ENCODE peak calls at places on chromosome 5, in ten cellular contexts. B is stomach, N is tibial artery, K is Calu3, A is cardiac fibroblast, P is GM10248, O is transverse colon, Q is dorsolateral prefrontal cortex, Y is progenitor cell of endocrine pancreas, G is WERI-Rb-1. D is an unnamed sample.

GRCh38 chr5:180291234-180291940 is 496 bp downstream of the MAPK9 start:
- DNase-seq in N (no peak), B (peak; percentile 27), G (peak; percentile 8), Q (no peak), P (peak; percentile 60), Y (peak; percentile 37), A (no peak), K (peak; percentile 53), O (peak; percentile 26), D (no peak)

GRCh38 chr5:149474198-149474597 is 77.0 kb downstream of the CSNK1A1 start:
- DNase-seq in K (peak; percentile 79), P (no peak), Y (no peak), O (peak; percentile 64), N (peak; percentile 59), G (no peak), B (peak; percentile 60), A (no peak), Q (no peak), D (no peak)

GRCh38 chr5:64861281-64861680 is 92.6 kb downstream of the CWC27 start:
- DNase-seq in A (peak; percentile 41), P (no peak), G (no peak), K (no peak), Y (no peak), O (no peak), B (no peak), N (no peak), Q (no peak), D (no peak)

GRCh38 chr5:73311291-73312110 is 137.1 kb downstream of the FOXD1 start:
- DNase-seq in N (peak; percentile 68), A (peak; percentile 90), Q (no peak), P (no peak), B (no peak), G (peak; percentile 23), O (no peak), K (peak; percentile 32), Y (no peak), D (no peak)

GRCh38 chr5:82296929-82297328 is 18.8 kb upstream of the RPS23 start:
- DNase-seq in Q (no peak), P (no peak), N (no peak), A (no peak), B (no peak), K (no peak), G (no peak), Y (no peak), O (no peak), D (no peak)

GRCh38 chr5:96256795-96257470 is 176.1 kb downstream of the PCSK1 start:
- DNase-seq in B (no peak), Q (no peak), P (no peak), A (peak; percentile 93), Y (no peak), G (peak; percentile 66), N (no peak), K (no peak), O (peak; percentile 31), D (no peak)

GRCh38 chr5:149723374-149723773 is 6.7 kb upstream of the PPARGC1B start:
- DNase-seq in G (no peak), O (no peak), B (no peak), K (no peak), Y (no peak), P (no peak), A (no peak), N (no peak), Q (no peak), D (no peak)

GRCh38 chr5:170225326-170226137 is 7.3 kb upstream of the C5orf58 start:
- DNase-seq in Y (peak; percentile 55), P (peak; percentile 71), N (peak; percentile 83), K (peak; percentile 83), B (peak; percentile 74), Q (peak; percentile 63), A (peak; percentile 72), G (peak; percentile 42), O (peak; percentile 65), D (peak; percentile 20)

GRCh38 chr5:97062046-97062445 is 80.4 kb downstream of the LIX1 start:
- DNase-seq in N (no peak), B (no peak), K (no peak), O (no peak), Q (no peak), P (no peak), G (no peak), Y (no peak), A (no peak), D (no peak)

GRCh38 chr5:132012385-132013005 is 1.0 kb upstream of the ACSL6 start:
- DNase-seq in G (peak; percentile 4), A (peak; percentile 66), O (peak; percentile 7), K (no peak), P (no peak), N (peak; percentile 61), Y (peak; percentile 84), Q (no peak), B (peak; percentile 24), D (peak; percentile 14)

GRCh38 chr5:103037673-103038455 is 82.1 kb downstream of the GIN1 start:
- DNase-seq in P (no peak), Q (no peak), A (no peak), Y (no peak), G (no peak), B (no peak), K (no peak), N (no peak), O (no peak), D (no peak)

GRCh38 chr5:50967388-50968039 is 301.1 kb downstream of the PARP8 start:
- DNase-seq in A (no peak), Y (no peak), Q (no peak), O (no peak), B (peak; percentile 61), P (peak; percentile 22), N (no peak), K (peak; percentile 34), G (no peak), D (no peak)

GRCh38 chr5:78006449-78006848 is 230.3 kb upstream of the TBCA start:
- DNase-seq in K (no peak), Y (no peak), N (no peak), O (no peak), G (no peak), Q (no peak), A (no peak), B (no peak), P (no peak), D (no peak)

GRCh38 chr5:78005021-78005785 is 229.1 kb upstream of the TBCA start:
- DNase-seq in P (no peak), K (no peak), Q (no peak), B (no peak), A (peak; percentile 80), O (no peak), Y (no peak), G (no peak), N (no peak), D (peak; percentile 24)

GRCh38 chr5:78007232-78007631 is 231.1 kb upstream of the TBCA start:
- DNase-seq in N (no peak), P (no peak), A (no peak), O (no peak), K (no peak), Y (no peak), B (no peak), Q (no peak), G (no peak), D (no peak)

GRCh38 chr5:78009937-78010527 is 233.9 kb upstream of the TBCA start:
- DNase-seq in B (no peak), K (no peak), Q (no peak), G (no peak), A (peak; percentile 80), P (no peak), O (no peak), Y (no peak), N (no peak), D (peak; percentile 83)

DNA sequence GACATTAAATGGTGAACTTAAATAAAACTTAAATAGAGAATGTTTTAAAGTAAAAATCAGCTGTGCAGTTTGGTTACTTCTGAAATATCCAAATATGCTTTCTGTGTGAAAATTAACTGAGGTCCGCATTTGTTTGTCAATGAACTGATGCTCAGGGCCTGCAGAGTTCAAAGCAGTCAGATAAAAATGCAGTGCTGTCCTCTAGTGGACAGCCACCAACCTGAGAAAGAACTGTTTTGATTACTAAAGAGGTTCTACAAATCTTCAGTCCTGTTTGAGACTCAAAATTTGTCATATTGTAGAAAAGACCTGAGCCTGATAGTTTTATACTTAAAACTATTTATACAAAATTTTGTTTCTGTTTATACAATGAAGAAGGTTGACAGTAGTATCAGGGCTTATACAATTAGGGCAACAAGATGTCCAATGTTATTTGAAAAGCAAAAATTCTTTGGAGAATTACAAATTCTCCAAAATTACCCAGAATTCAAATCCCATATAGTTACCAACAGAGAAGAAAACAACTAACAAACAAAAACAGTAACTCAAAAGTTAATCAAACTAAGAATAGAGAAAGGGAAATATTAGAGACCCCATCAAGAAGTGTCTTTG is 232.3 kb upstream of the TBCA start:
- DNase-seq in B (no peak), O (no peak), P (no peak), Y (no peak), K (peak; percentile 29), Q (no peak), A (peak; percentile 71), G (peak; percentile 40), N (no peak), D (peak; percentile 11)
- TF ChIP-seq CTCF in B (no peak), O (peak; percentile 66), P (peak; percentile 67), Y (peak; percentile 86), K (peak; percentile 71), Q (peak; percentile 94), A (peak; percentile 85), G (peak; percentile 80), N (peak; percentile 66), D (peak; percentile 92)

GRCh38 chr5:119420173-119420572 is 32.1 kb upstream of the HSD17B4 start:
- DNase-seq in B (peak; percentile 59), N (no peak), K (peak; percentile 75), Q (no peak), O (no peak), G (no peak), P (no peak), A (no peak), Y (no peak), D (no peak)
- TF ChIP-seq CTCF in B (no peak), N (no peak), K (no peak), Q (no peak), O (no peak), G (no peak), P (no peak), A (no peak), Y (no peak), D (no peak)

GRCh38 chr5:55324815-55325418 is 17.1 kb downstream of the MTREX start:
- DNase-seq in A (peak; percentile 66), N (no peak), P (peak; percentile 29), Y (no peak), Q (no peak), O (no peak), K (no peak), B (no peak), G (no peak), D (no peak)
- TF ChIP-seq CTCF in A (peak; percentile 65), N (peak; percentile 77), P (peak; percentile 71), Y (peak; percentile 59), Q (peak; percentile 72), O (peak; percentile 64), K (peak; percentile 16), B (no peak), G (peak; percentile 27), D (peak; percentile 66)

GRCh38 chr5:146296245-146296644 is 42.4 kb upstream of the POU4F3 start:
- DNase-seq in G (no peak), P (no peak), O (no peak), Q (no peak), A (no peak), N (no peak), Y (no peak), B (no peak), K (no peak), D (no peak)

GRCh38 chr5:146290318-146290717 is 48.3 kb upstream of the POU4F3 start:
- DNase-seq in G (no peak), B (no peak), Q (no peak), K (no peak), O (no peak), A (no peak), Y (no peak), N (no peak), P (no peak), D (no peak)

GRCh38 chr5:146291421-146292074 is 47.1 kb upstream of the POU4F3 start:
- DNase-seq in O (no peak), Q (no peak), G (peak; percentile 26), Y (no peak), N (no peak), A (peak; percentile 71), K (peak; percentile 51), B (no peak), P (peak; percentile 52), D (no peak)
- TF ChIP-seq CTCF in O (peak; percentile 19), Q (peak; percentile 62), G (peak; percentile 31), Y (peak; percentile 72), N (peak; percentile 41), A (peak; percentile 60), K (peak; percentile 75), B (no peak), P (peak; percentile 50), D (peak; percentile 45)